ENCODE peak calls at places on chromosomes 12 and 14, in five cellular contexts. One of them, this sample, is unnamed.

GRCh38 chr14:64232095-64232830 is 61.9 kb downstream of the ESR2 start:
- DNase-seq in substantia nigra: no peak
- DNase-seq in left cardiac atrium: no peak
- DNase-seq in T-helper 2 cell: no peak
- DNase-seq in hippocampal formation: no peak
- DNase-seq in this sample: no peak

GRCh38 chr14:104246401-104247335 is 108.3 kb downstream of the KIF26A start:
- DNase-seq in substantia nigra: no peak
- DNase-seq in left cardiac atrium: no peak
- DNase-seq in T-helper 2 cell: no peak
- DNase-seq in hippocampal formation: no peak
- DNase-seq in this sample: no peak

GRCh38 chr14:36455241-36455627 is 64.8 kb downstream of the NKX2-1 start:
- DNase-seq in substantia nigra: no peak
- DNase-seq in left cardiac atrium: no peak
- DNase-seq in T-helper 2 cell: no peak
- DNase-seq in hippocampal formation: no peak
- DNase-seq in this sample: no peak

GRCh38 chr14:32312010-32312331 is 17.1 kb upstream of the AKAP6 start:
- DNase-seq in substantia nigra: no peak
- DNase-seq in left cardiac atrium: no peak
- DNase-seq in T-helper 2 cell: no peak
- DNase-seq in hippocampal formation: no peak
- DNase-seq in this sample: no peak

GRCh38 chr12:111396726-111397445 is 8.8 kb upstream of the SH2B3 start:
- DNase-seq in substantia nigra: peak; percentile 76
- DNase-seq in left cardiac atrium: peak; percentile 90
- DNase-seq in T-helper 2 cell: peak; percentile 91
- DNase-seq in hippocampal formation: peak; percentile 67
- DNase-seq in this sample: peak; percentile 90

GRCh38 chr12:3107071-3107583 is 29.9 kb downstream of the TSPAN9 start:
- DNase-seq in substantia nigra: no peak
- DNase-seq in left cardiac atrium: peak; percentile 15
- DNase-seq in T-helper 2 cell: no peak
- DNase-seq in hippocampal formation: no peak
- DNase-seq in this sample: no peak

GRCh38 chr12:82942963-82943362 is 256.3 kb downstream of the TMTC2 start:
- DNase-seq in substantia nigra: no peak
- DNase-seq in left cardiac atrium: no peak
- DNase-seq in T-helper 2 cell: no peak
- DNase-seq in hippocampal formation: no peak
- DNase-seq in this sample: no peak

GRCh38 chr12:1552978-1553471 is 41.4 kb downstream of the FBXL14 start:
- DNase-seq in substantia nigra: no peak
- DNase-seq in left cardiac atrium: no peak
- DNase-seq in T-helper 2 cell: no peak
- DNase-seq in hippocampal formation: no peak
- DNase-seq in this sample: no peak

GRCh38 chr12:119803391-119803791 is 73.7 kb downstream of the CIT start:
- DNase-seq in substantia nigra: peak; percentile 39
- DNase-seq in left cardiac atrium: peak; percentile 20
- DNase-seq in T-helper 2 cell: no peak
- DNase-seq in hippocampal formation: peak; percentile 53
- DNase-seq in this sample: peak; percentile 59

GRCh38 chr12:18079541-18080230 is 10.3 kb downstream of the RERGL start:
- DNase-seq in substantia nigra: no peak
- DNase-seq in left cardiac atrium: no peak
- DNase-seq in T-helper 2 cell: no peak
- DNase-seq in hippocampal formation: no peak
- DNase-seq in this sample: no peak

GRCh38 chr14:89952581-89952980 is 1.9 kb downstream of the EFCAB11 start:
- DNase-seq in substantia nigra: no peak
- DNase-seq in left cardiac atrium: no peak
- DNase-seq in T-helper 2 cell: no peak
- DNase-seq in hippocampal formation: no peak
- DNase-seq in this sample: no peak

GRCh38 chr14:61802010-61802621 is 39.9 kb downstream of the SNAPC1 start:
- DNase-seq in substantia nigra: no peak
- DNase-seq in left cardiac atrium: no peak
- DNase-seq in T-helper 2 cell: no peak
- DNase-seq in hippocampal formation: no peak
- DNase-seq in this sample: no peak

GRCh38 chr14:68236525-68236924 is 416.9 kb downstream of the RAD51B start:
- DNase-seq in substantia nigra: no peak
- DNase-seq in left cardiac atrium: no peak
- DNase-seq in T-helper 2 cell: no peak
- DNase-seq in hippocampal formation: peak; percentile 41
- DNase-seq in this sample: peak; percentile 30

GRCh38 chr14:56474419-56475022 is 105.1 kb upstream of the TMEM260 start:
- DNase-seq in substantia nigra: no peak
- DNase-seq in left cardiac atrium: no peak
- DNase-seq in T-helper 2 cell: no peak
- DNase-seq in hippocampal formation: peak; percentile 62
- DNase-seq in this sample: peak; percentile 68

GRCh38 chr14:96057738-96058137 is 18.6 kb downstream of the C14orf132 start:
- DNase-seq in substantia nigra: no peak
- DNase-seq in left cardiac atrium: no peak
- DNase-seq in T-helper 2 cell: no peak
- DNase-seq in hippocampal formation: no peak
- DNase-seq in this sample: no peak

GRCh38 chr12:90124289-90124688 is 415.7 kb upstream of the ATP2B1 start:
- DNase-seq in substantia nigra: no peak
- DNase-seq in left cardiac atrium: no peak
- DNase-seq in T-helper 2 cell: no peak
- DNase-seq in hippocampal formation: no peak
- DNase-seq in this sample: no peak

GRCh38 chr12:72679147-72679757 is 407.1 kb downstream of the TRHDE start:
- DNase-seq in substantia nigra: no peak
- DNase-seq in left cardiac atrium: no peak
- DNase-seq in T-helper 2 cell: no peak
- DNase-seq in hippocampal formation: no peak
- DNase-seq in this sample: no peak

GRCh38 chr14:21149641-21150367 is 6.1 kb downstream of the OR5AU1 start:
- DNase-seq in substantia nigra: no peak
- DNase-seq in left cardiac atrium: no peak
- DNase-seq in T-helper 2 cell: no peak
- DNase-seq in hippocampal formation: no peak
- DNase-seq in this sample: no peak

GRCh38 chr14:65263161-65263788 is 149.3 kb upstream of the FUT8 start:
- DNase-seq in substantia nigra: no peak
- DNase-seq in left cardiac atrium: no peak
- DNase-seq in T-helper 2 cell: no peak
- DNase-seq in hippocampal formation: no peak
- DNase-seq in this sample: no peak

GRCh38 chr12:115885040-115885439 is 392.5 kb downstream of the MED13L start:
- DNase-seq in substantia nigra: no peak
- DNase-seq in left cardiac atrium: no peak
- DNase-seq in T-helper 2 cell: no peak
- DNase-seq in hippocampal formation: no peak
- DNase-seq in this sample: no peak

GRCh38 chr12:14278294-14278953 is 87.1 kb upstream of the ATF7IP start:
- DNase-seq in substantia nigra: no peak
- DNase-seq in left cardiac atrium: no peak
- DNase-seq in T-helper 2 cell: no peak
- DNase-seq in hippocampal formation: peak; percentile 3
- DNase-seq in this sample: peak; percentile 36

GRCh38 chr12:84637926-84638325 is 274.7 kb downstream of the SLC6A15 start:
- DNase-seq in substantia nigra: no peak
- DNase-seq in left cardiac atrium: no peak
- DNase-seq in T-helper 2 cell: no peak
- DNase-seq in hippocampal formation: no peak
- DNase-seq in this sample: no peak

GRCh38 chr12:76057316-76057715 is 25.7 kb upstream of the PHLDA1 start:
- DNase-seq in substantia nigra: no peak
- DNase-seq in left cardiac atrium: no peak
- DNase-seq in T-helper 2 cell: no peak
- DNase-seq in hippocampal formation: peak; percentile 8
- DNase-seq in this sample: no peak

GRCh38 chr12:131511803-131512564 is 198.9 kb upstream of the SFSWAP start:
- DNase-seq in substantia nigra: no peak
- DNase-seq in left cardiac atrium: no peak
- DNase-seq in T-helper 2 cell: no peak
- DNase-seq in hippocampal formation: no peak
- DNase-seq in this sample: no peak

GRCh38 chr12:93784339-93785086 is 107.3 kb downstream of the CRADD start:
- DNase-seq in substantia nigra: no peak
- DNase-seq in left cardiac atrium: peak; percentile 36
- DNase-seq in T-helper 2 cell: no peak
- DNase-seq in hippocampal formation: peak; percentile 13
- DNase-seq in this sample: no peak

GRCh38 chr14:90378249-90378648 is 18.6 kb upstream of the CALM1 start:
- DNase-seq in substantia nigra: no peak
- DNase-seq in left cardiac atrium: no peak
- DNase-seq in T-helper 2 cell: no peak
- DNase-seq in hippocampal formation: no peak
- DNase-seq in this sample: no peak

GRCh38 chr14:52824479-52824878 is 33.1 kb upstream of the GNPNAT1 start:
- DNase-seq in substantia nigra: no peak
- DNase-seq in left cardiac atrium: no peak
- DNase-seq in T-helper 2 cell: no peak
- DNase-seq in hippocampal formation: no peak
- DNase-seq in this sample: no peak

GRCh38 chr14:92088494-92088893 is 17.9 kb downstream of the ATXN3 start:
- DNase-seq in substantia nigra: no peak
- DNase-seq in left cardiac atrium: no peak
- DNase-seq in T-helper 2 cell: no peak
- DNase-seq in hippocampal formation: no peak
- DNase-seq in this sample: no peak

GRCh38 chr14:65336191-65336591 is 76.3 kb upstream of the FUT8 start:
- DNase-seq in substantia nigra: no peak
- DNase-seq in left cardiac atrium: no peak
- DNase-seq in T-helper 2 cell: no peak
- DNase-seq in hippocampal formation: no peak
- DNase-seq in this sample: no peak

GRCh38 chr14:20934148-20934762 is 21.0 kb upstream of the RNASE2 start:
- DNase-seq in substantia nigra: no peak
- DNase-seq in left cardiac atrium: peak; percentile 45
- DNase-seq in T-helper 2 cell: no peak
- DNase-seq in hippocampal formation: no peak
- DNase-seq in this sample: no peak

GRCh38 chr14:54354096-54354495 is 42.7 kb upstream of the CDKN3 start:
- DNase-seq in substantia nigra: no peak
- DNase-seq in left cardiac atrium: no peak
- DNase-seq in T-helper 2 cell: no peak
- DNase-seq in hippocampal formation: no peak
- DNase-seq in this sample: no peak

GRCh38 chr14:75627406-75627805 is 33.3 kb downstream of the ERG28 start:
- DNase-seq in substantia nigra: no peak
- DNase-seq in left cardiac atrium: no peak
- DNase-seq in T-helper 2 cell: no peak
- DNase-seq in hippocampal formation: no peak
- DNase-seq in this sample: no peak

GRCh38 chr12:105888696-105889095 is 250.1 kb downstream of the NUAK1 start:
- DNase-seq in substantia nigra: no peak
- DNase-seq in left cardiac atrium: no peak
- DNase-seq in T-helper 2 cell: no peak
- DNase-seq in hippocampal formation: no peak
- DNase-seq in this sample: no peak

This sample was measured in midbrain.